ENCODE peak calls at places on chromosomes 5 and 9, in seven cellular contexts. One of them, this sample, is unnamed.

GRCh38 chr5:154758501-154758900 is 3.3 kb downstream of the LARP1 start:
- DNase-seq in neural progenitor cell: no peak
- DNase-seq in activated T-helper 2 cell treated with anti-CD3 and anti-CD28 coated beads, Interferon-gamma antibody, Interleukin-2, Interleukin-4, amounts not matched to agents 10 μg/mL and 5 μg/mL and 100 μg/mL, durations not matched to agents 14 hours and 24 hours and 36 hours: no peak
- DNase-seq in naive thymus-derived CD4-positive, alpha-beta T cell: no peak
- DNase-seq in AG09319: no peak
- DNase-seq in endothelial cell: no peak
- DNase-seq in AG10803: peak; percentile 80
- DNase-seq in this sample: no peak

GRCh38 chr9:14372437-14373318 is 58.7 kb upstream of the NFIB start:
- DNase-seq in neural progenitor cell: no peak
- DNase-seq in activated T-helper 2 cell treated with anti-CD3 and anti-CD28 coated beads, Interferon-gamma antibody, Interleukin-2, Interleukin-4, amounts not matched to agents 10 μg/mL and 5 μg/mL and 100 μg/mL, durations not matched to agents 14 hours and 24 hours and 36 hours: no peak
- DNase-seq in naive thymus-derived CD4-positive, alpha-beta T cell: no peak
- DNase-seq in AG09319: no peak
- DNase-seq in endothelial cell: peak; percentile 54
- DNase-seq in AG10803: peak; percentile 62
- DNase-seq in this sample: no peak

GRCh38 chr5:171713152-171713551 is 72.5 kb upstream of the SMIM23 start:
- DNase-seq in neural progenitor cell: no peak
- DNase-seq in activated T-helper 2 cell treated with anti-CD3 and anti-CD28 coated beads, Interferon-gamma antibody, Interleukin-2, Interleukin-4, amounts not matched to agents 10 μg/mL and 5 μg/mL and 100 μg/mL, durations not matched to agents 14 hours and 24 hours and 36 hours: no peak
- DNase-seq in naive thymus-derived CD4-positive, alpha-beta T cell: no peak
- DNase-seq in AG09319: no peak
- DNase-seq in endothelial cell: no peak
- DNase-seq in AG10803: no peak
- DNase-seq in this sample: no peak

GRCh38 chr5:23026252-23027170 is 173.4 kb upstream of the CDH12 start:
- DNase-seq in neural progenitor cell: no peak
- DNase-seq in activated T-helper 2 cell treated with anti-CD3 and anti-CD28 coated beads, Interferon-gamma antibody, Interleukin-2, Interleukin-4, amounts not matched to agents 10 μg/mL and 5 μg/mL and 100 μg/mL, durations not matched to agents 14 hours and 24 hours and 36 hours: no peak
- DNase-seq in naive thymus-derived CD4-positive, alpha-beta T cell: no peak
- DNase-seq in AG09319: no peak
- DNase-seq in endothelial cell: no peak
- DNase-seq in AG10803: no peak
- DNase-seq in this sample: no peak

GRCh38 chr9:137333016-137333726 is 31.1 kb upstream of the NRARP start:
- DNase-seq in neural progenitor cell: no peak
- DNase-seq in activated T-helper 2 cell treated with anti-CD3 and anti-CD28 coated beads, Interferon-gamma antibody, Interleukin-2, Interleukin-4, amounts not matched to agents 10 μg/mL and 5 μg/mL and 100 μg/mL, durations not matched to agents 14 hours and 24 hours and 36 hours: no peak
- DNase-seq in naive thymus-derived CD4-positive, alpha-beta T cell: no peak
- DNase-seq in AG09319: no peak
- DNase-seq in endothelial cell: no peak
- DNase-seq in AG10803: no peak
- DNase-seq in this sample: no peak

GRCh38 chr9:92616199-92617129 is 53.5 kb downstream of the IPPK start:
- DNase-seq in neural progenitor cell: no peak
- DNase-seq in activated T-helper 2 cell treated with anti-CD3 and anti-CD28 coated beads, Interferon-gamma antibody, Interleukin-2, Interleukin-4, amounts not matched to agents 10 μg/mL and 5 μg/mL and 100 μg/mL, durations not matched to agents 14 hours and 24 hours and 36 hours: no peak
- DNase-seq in naive thymus-derived CD4-positive, alpha-beta T cell: no peak
- DNase-seq in AG09319: no peak
- DNase-seq in endothelial cell: no peak
- DNase-seq in AG10803: peak; percentile 60
- DNase-seq in this sample: peak; percentile 64

GRCh38 chr9:114163517-114163924 is 8.2 kb downstream of the COL27A1 start:
- DNase-seq in neural progenitor cell: peak; percentile 65
- DNase-seq in activated T-helper 2 cell treated with anti-CD3 and anti-CD28 coated beads, Interferon-gamma antibody, Interleukin-2, Interleukin-4, amounts not matched to agents 10 μg/mL and 5 μg/mL and 100 μg/mL, durations not matched to agents 14 hours and 24 hours and 36 hours: no peak
- DNase-seq in naive thymus-derived CD4-positive, alpha-beta T cell: no peak
- DNase-seq in AG09319: no peak
- DNase-seq in endothelial cell: no peak
- DNase-seq in AG10803: peak; percentile 61
- DNase-seq in this sample: peak; percentile 22

GRCh38 chr5:111478266-111478665 is 34.1 kb downstream of the STARD4 start:
- DNase-seq in neural progenitor cell: no peak
- DNase-seq in activated T-helper 2 cell treated with anti-CD3 and anti-CD28 coated beads, Interferon-gamma antibody, Interleukin-2, Interleukin-4, amounts not matched to agents 10 μg/mL and 5 μg/mL and 100 μg/mL, durations not matched to agents 14 hours and 24 hours and 36 hours: no peak
- DNase-seq in naive thymus-derived CD4-positive, alpha-beta T cell: no peak
- DNase-seq in AG09319: no peak
- DNase-seq in endothelial cell: no peak
- DNase-seq in AG10803: no peak
- DNase-seq in this sample: no peak

GRCh38 chr5:1515921-1516571 is 7.7 kb downstream of the LPCAT1 start:
- DNase-seq in neural progenitor cell: no peak
- DNase-seq in activated T-helper 2 cell treated with anti-CD3 and anti-CD28 coated beads, Interferon-gamma antibody, Interleukin-2, Interleukin-4, amounts not matched to agents 10 μg/mL and 5 μg/mL and 100 μg/mL, durations not matched to agents 14 hours and 24 hours and 36 hours: no peak
- DNase-seq in naive thymus-derived CD4-positive, alpha-beta T cell: no peak
- DNase-seq in AG09319: no peak
- DNase-seq in endothelial cell: no peak
- DNase-seq in AG10803: no peak
- DNase-seq in this sample: peak; percentile 13

GRCh38 chr5:51201708-51202107 is 181.5 kb upstream of the ISL1 start:
- DNase-seq in neural progenitor cell: no peak
- DNase-seq in activated T-helper 2 cell treated with anti-CD3 and anti-CD28 coated beads, Interferon-gamma antibody, Interleukin-2, Interleukin-4, amounts not matched to agents 10 μg/mL and 5 μg/mL and 100 μg/mL, durations not matched to agents 14 hours and 24 hours and 36 hours: no peak
- DNase-seq in naive thymus-derived CD4-positive, alpha-beta T cell: no peak
- DNase-seq in AG09319: no peak
- DNase-seq in endothelial cell: no peak
- DNase-seq in AG10803: no peak
- DNase-seq in this sample: no peak

GRCh38 chr5:119928974-119929373 is 299.6 kb downstream of the FAM170A start:
- DNase-seq in neural progenitor cell: no peak
- DNase-seq in activated T-helper 2 cell treated with anti-CD3 and anti-CD28 coated beads, Interferon-gamma antibody, Interleukin-2, Interleukin-4, amounts not matched to agents 10 μg/mL and 5 μg/mL and 100 μg/mL, durations not matched to agents 14 hours and 24 hours and 36 hours: no peak
- DNase-seq in naive thymus-derived CD4-positive, alpha-beta T cell: no peak
- DNase-seq in AG09319: no peak
- DNase-seq in endothelial cell: no peak
- DNase-seq in AG10803: no peak
- DNase-seq in this sample: no peak

GRCh38 chr9:15422355-15423327 is at the start of gene SNAPC3:
- DNase-seq in neural progenitor cell: peak; percentile 97
- DNase-seq in activated T-helper 2 cell treated with anti-CD3 and anti-CD28 coated beads, Interferon-gamma antibody, Interleukin-2, Interleukin-4, amounts not matched to agents 10 μg/mL and 5 μg/mL and 100 μg/mL, durations not matched to agents 14 hours and 24 hours and 36 hours: peak; percentile 94
- DNase-seq in naive thymus-derived CD4-positive, alpha-beta T cell: peak; percentile 92
- DNase-seq in AG09319: peak; percentile 83
- DNase-seq in endothelial cell: peak; percentile 94
- DNase-seq in AG10803: peak; percentile 95
- DNase-seq in this sample: peak; percentile 96

GRCh38 chr9:128595471-128595870 is 43.1 kb downstream of the SPTAN1 start:
- DNase-seq in neural progenitor cell: no peak
- DNase-seq in activated T-helper 2 cell treated with anti-CD3 and anti-CD28 coated beads, Interferon-gamma antibody, Interleukin-2, Interleukin-4, amounts not matched to agents 10 μg/mL and 5 μg/mL and 100 μg/mL, durations not matched to agents 14 hours and 24 hours and 36 hours: no peak
- DNase-seq in naive thymus-derived CD4-positive, alpha-beta T cell: no peak
- DNase-seq in AG09319: no peak
- DNase-seq in endothelial cell: no peak
- DNase-seq in AG10803: no peak
- DNase-seq in this sample: no peak

GRCh38 chr5:74206571-74207550 is 433.7 kb downstream of the ENC1 start:
- DNase-seq in neural progenitor cell: peak; percentile 29
- DNase-seq in activated T-helper 2 cell treated with anti-CD3 and anti-CD28 coated beads, Interferon-gamma antibody, Interleukin-2, Interleukin-4, amounts not matched to agents 10 μg/mL and 5 μg/mL and 100 μg/mL, durations not matched to agents 14 hours and 24 hours and 36 hours: no peak
- DNase-seq in naive thymus-derived CD4-positive, alpha-beta T cell: no peak
- DNase-seq in AG09319: no peak
- DNase-seq in endothelial cell: no peak
- DNase-seq in AG10803: peak; percentile 90
- DNase-seq in this sample: peak; percentile 82

GRCh38 chr5:97164846-97165245 is 18.2 kb downstream of the RIOK2 start:
- DNase-seq in neural progenitor cell: no peak
- DNase-seq in activated T-helper 2 cell treated with anti-CD3 and anti-CD28 coated beads, Interferon-gamma antibody, Interleukin-2, Interleukin-4, amounts not matched to agents 10 μg/mL and 5 μg/mL and 100 μg/mL, durations not matched to agents 14 hours and 24 hours and 36 hours: no peak
- DNase-seq in naive thymus-derived CD4-positive, alpha-beta T cell: no peak
- DNase-seq in AG09319: no peak
- DNase-seq in endothelial cell: no peak
- DNase-seq in AG10803: peak; percentile 21
- DNase-seq in this sample: no peak

This sample was measured in testis.